ENCODE peak calls at places on chromosomes 4 and X, in seven cellular contexts. N is iPS DF 6.9, W is Peyer's patch, B is transverse colon, K is GM23248, U is heart right ventricle, C is mesenchymal stem cell. L is an unnamed sample. For H3K4me1, the result is how much of the 10 kb centered on the place peaks cover.

GRCh38 chr4:94650129-94650495 is 107.6 kb upstream of the BMPR1B start:
- DNase-seq in N (no peak), W (no peak), B (no peak), K (no peak), U (no peak), C (no peak), L (no peak)

GRCh38 chr4:186904104-186904503 is 180.4 kb upstream of the FAT1 start:
- DNase-seq in N (no peak), W (no peak), B (no peak), K (peak), U (no peak), C (peak), L (no peak)

GRCh38 chrX:104852241-104852640 is 286.2 kb downstream of the IL1RAPL2 start:
- DNase-seq in N (no peak), W (no peak), B (no peak), K (no peak), U (no peak), C (no peak), L (no peak)

GRCh38 chrX:68710870-68711576 is 63.6 kb downstream of the STARD8 start:
- DNase-seq in N (no peak), W (peak), B (no peak), K (peak), U (no peak), C (peak), L (no peak)

GRCh38 chrX:1727531-1728027 is 112.7 kb downstream of the ASMT start:
- DNase-seq in N (no peak), W (no peak), B (no peak), K (peak), U (no peak), C (no peak), L (no peak)

GRCh38 chr4:42519803-42520417 is 122.6 kb downstream of the SHISA3 start:
- DNase-seq in N (no peak), W (peak), B (peak), K (peak), U (no peak), C (peak), L (no peak)

GRCh38 chr4:76981649-76982048 is 32.1 kb downstream of the SEPTIN11 start:
- DNase-seq in N (no peak), W (no peak), B (no peak), K (no peak), U (no peak), C (no peak), L (no peak)

GRCh38 chrX:21398424-21398823 is 24.2 kb downstream of the CNKSR2 start:
- DNase-seq in N (no peak), W (no peak), B (no peak), K (peak), U (no peak), C (peak), L (no peak)

GRCh38 chr4:95155759-95156451 is 392.9 kb downstream of the UNC5C start:
- DNase-seq in N (no peak), W (no peak), B (no peak), K (peak), U (no peak), C (peak), L (no peak)

GRCh38 chrX:134908235-134908834 is 82.5 kb upstream of the SMIM10 start:
- DNase-seq in N (no peak), W (no peak), B (no peak), K (peak), U (no peak), C (peak), L (no peak)

GRCh38 chrX:100089724-100090123 is 320.3 kb downstream of the PCDH19 start:
- DNase-seq in N (no peak), W (no peak), B (no peak), K (no peak), U (no peak), C (no peak), L (no peak)

GRCh38 chr4:141680060-141680459 is 43.7 kb downstream of the IL15 start:
- DNase-seq in N (no peak), W (no peak), B (no peak), K (no peak), U (no peak), C (no peak), L (no peak)

GRCh38 chr4:188822698-188823097 is 683.5 kb downstream of the TRIML1 start:
- DNase-seq in N (peak), W (no peak), B (no peak), K (no peak), U (no peak), C (no peak), L (no peak)

GRCh38 chrX:19798423-19798822 is 89.0 kb downstream of the SH3KBP1 start:
- DNase-seq in N (no peak), W (no peak), B (no peak), K (no peak), U (no peak), C (no peak), L (no peak)

GRCh38 chrX:72045552-72046277 is 86.0 kb downstream of the RTL5 start:
- DNase-seq in N (peak), W (peak), B (no peak), K (no peak), U (no peak), C (no peak), L (no peak)

GRCh38 chrX:115031989-115032388 is 14.6 kb upstream of the IL13RA2 start:
- DNase-seq in N (no peak), W (no peak), B (no peak), K (no peak), U (no peak), C (no peak), L (no peak)

GRCh38 chr4:174314770-174315169 is 31.1 kb downstream of the CEP44 start:
- DNase-seq in N (no peak), W (no peak), B (no peak), K (peak), U (no peak), C (peak), L (no peak)

GRCh38 chr4:20403317-20403716 is 151.6 kb downstream of the SLIT2 start:
- DNase-seq in N (no peak), W (no peak), B (no peak), K (no peak), U (no peak), C (no peak), L (no peak)

GRCh38 chr4:1775731-1776500 is 17.2 kb upstream of the FGFR3 start:
- DNase-seq in N (no peak), W (no peak), B (no peak), K (peak), U (no peak), C (no peak), L (no peak)

GRCh38 chrX:46727445-46727844 is 31.5 kb downstream of the SLC9A7 start:
- DNase-seq in N (no peak), W (no peak), B (no peak), K (no peak), U (no peak), C (no peak), L (no peak)

DNA sequence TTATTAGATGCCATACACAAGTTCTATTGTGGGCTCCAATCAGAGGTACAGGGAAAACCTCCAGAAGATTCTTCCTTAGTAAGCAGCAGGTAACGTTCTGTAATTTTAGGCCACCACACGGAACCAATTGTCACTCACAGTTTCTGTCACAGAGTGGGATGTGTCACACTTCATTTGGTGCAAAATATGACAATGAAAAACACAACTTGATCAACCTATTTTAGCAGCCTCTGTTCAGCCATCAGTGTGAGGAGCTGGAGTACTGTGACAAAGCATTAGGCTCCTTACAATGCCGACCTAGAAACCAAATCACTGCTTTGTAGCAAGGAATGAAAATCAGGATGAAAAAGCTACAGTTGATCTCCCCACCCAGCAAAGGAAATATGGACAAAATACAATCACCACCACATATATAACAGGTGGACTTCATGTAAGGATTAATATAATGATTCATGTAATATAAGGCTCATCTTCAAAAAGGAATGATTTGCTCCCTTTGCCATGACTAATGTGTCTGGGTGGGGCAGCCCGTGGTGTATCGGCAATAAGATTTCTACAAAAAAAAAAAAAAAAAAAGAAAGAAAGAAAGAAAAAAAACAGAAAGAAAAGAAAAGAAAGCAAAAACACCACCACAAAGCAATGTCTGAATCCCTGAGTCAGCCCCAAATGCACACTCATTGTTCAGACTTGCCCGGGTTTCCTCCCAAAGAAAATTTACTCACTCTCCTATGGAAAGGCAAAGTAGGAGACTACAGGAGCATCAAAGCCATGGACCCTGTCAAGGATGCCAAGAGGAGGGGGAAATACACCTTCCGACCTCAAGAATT is 36.0 kb downstream of the SLC9A7 start:
- DNase-seq in N (no peak), W (no peak), B (no peak), K (peak), U (no peak), C (no peak), L (no peak)
- H3K4me3 ChIP-seq in N (no peak), W (no peak), B (no peak), K (no peak), U (no peak), C (no peak), L (no peak)

DNA sequence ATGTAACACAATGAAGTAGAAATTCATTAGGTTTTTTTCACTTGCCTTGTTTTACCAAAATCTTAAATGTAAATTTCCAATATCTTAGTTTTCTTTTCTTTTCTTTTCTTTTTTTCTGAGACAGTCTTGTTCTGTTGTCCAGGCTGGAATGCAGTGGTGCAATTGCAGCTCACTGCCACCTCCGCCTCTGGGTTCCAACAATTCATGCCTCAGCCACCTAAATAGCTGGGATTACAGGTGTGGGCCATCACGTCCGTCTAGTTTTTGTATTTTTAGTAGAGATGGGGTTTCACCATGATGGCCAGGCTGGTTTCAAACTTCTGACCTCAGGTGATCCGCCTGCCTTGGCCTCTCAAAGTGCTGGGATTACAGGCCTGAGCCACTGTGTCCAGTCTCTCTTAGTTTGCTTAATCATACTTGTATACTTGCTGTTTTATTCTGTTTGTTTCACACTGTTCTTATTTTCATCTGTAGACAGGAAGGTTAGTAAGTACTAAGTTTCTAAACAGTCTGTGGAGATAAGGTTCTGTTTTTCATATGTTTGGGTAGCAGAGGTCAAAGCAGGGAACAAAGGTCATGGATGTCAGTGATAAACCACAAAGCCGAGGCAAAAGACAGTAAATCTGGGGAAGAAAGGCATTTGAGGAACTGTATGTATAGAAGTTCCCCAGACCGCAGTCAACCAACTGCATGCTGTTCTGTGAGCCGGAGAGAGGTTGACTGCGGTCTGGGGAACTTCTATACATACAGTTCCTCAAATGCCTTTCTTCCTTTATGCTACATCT is 129.1 kb downstream of the CBR4 start:
- DNase-seq in N (no peak), W (no peak), B (no peak), K (no peak), U (no peak), C (peak), L (no peak)
- H3K27ac ChIP-seq in N (no peak), W (peak), B (peak), K (no peak), U (peak), C (no peak), L (no peak)

DNA sequence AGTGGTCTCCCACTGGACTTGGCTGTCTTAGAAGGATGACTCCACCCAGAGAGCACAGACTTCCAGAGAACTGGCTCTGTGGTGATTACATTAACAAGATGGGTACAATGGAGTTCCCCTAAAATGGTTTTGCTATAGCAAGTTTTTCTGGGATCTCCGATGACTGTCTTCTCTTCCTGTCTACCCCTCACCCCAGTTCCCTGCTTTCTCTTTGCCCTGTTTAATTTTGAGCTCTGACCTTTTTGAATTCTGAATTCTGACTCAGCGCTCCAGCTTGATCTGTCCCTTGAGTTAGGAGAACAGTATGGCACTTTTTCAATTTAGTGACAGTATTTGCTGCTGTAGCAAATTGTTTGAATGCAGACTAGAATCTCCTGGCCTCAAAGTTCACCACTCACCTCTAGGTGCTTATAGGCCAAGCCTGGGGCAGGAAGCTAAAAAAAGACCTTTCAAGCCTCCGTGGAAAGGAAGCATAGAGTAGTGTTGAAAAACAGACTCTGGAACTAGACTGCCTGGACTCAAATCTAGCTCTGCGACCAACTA is 7.0 kb downstream of the MSN start:
- DNase-seq in N (no peak), W (no peak), B (no peak), K (peak), U (no peak), C (peak), L (no peak)
- H3K4me1 ChIP-seq in N (under half), W (under half), B (under half), K (half or more), U (half or more), C (under half), L (under half)

GRCh38 chr4:109967798-109968520 is 55.3 kb downstream of the EGF start:
- DNase-seq in N (no peak), W (no peak), B (peak), K (peak), U (no peak), C (peak), L (no peak)

GRCh38 chr4:109969087-109969486 is 56.4 kb downstream of the EGF start:
- DNase-seq in N (no peak), W (no peak), B (no peak), K (no peak), U (no peak), C (no peak), L (no peak)

GRCh38 chr4:109972786-109973528 is 60.3 kb downstream of the EGF start:
- DNase-seq in N (no peak), W (no peak), B (peak), K (no peak), U (no peak), C (no peak), L (no peak)

GRCh38 chr4:109966891-109967481 is 54.3 kb downstream of the EGF start:
- DNase-seq in N (no peak), W (no peak), B (no peak), K (no peak), U (no peak), C (no peak), L (no peak)

GRCh38 chr4:109969909-109970308 is 57.2 kb downstream of the EGF start:
- DNase-seq in N (no peak), W (no peak), B (no peak), K (no peak), U (no peak), C (no peak), L (no peak)
- H3K4me3 ChIP-seq in N (no peak), W (no peak), B (no peak), K (no peak), U (no peak), C (no peak), L (no peak)

GRCh38 chr4:61200991-61201526 is 933 bp downstream of the ADGRL3 start:
- DNase-seq in N (no peak), W (peak), B (no peak), K (peak), U (no peak), C (peak), L (no peak)

GRCh38 chr4:61199869-61200194 is 294 bp upstream of the ADGRL3 start:
- DNase-seq in N (no peak), W (no peak), B (no peak), K (no peak), U (no peak), C (no peak), L (no peak)

GRCh38 chr4:61202100-61202637 is 2.0 kb downstream of the ADGRL3 start:
- DNase-seq in N (no peak), W (peak), B (no peak), K (no peak), U (peak), C (no peak), L (peak)

GRCh38 chr4:61201562-61202099 is 1.5 kb downstream of the ADGRL3 start:
- DNase-seq in N (no peak), W (peak), B (no peak), K (no peak), U (no peak), C (peak), L (no peak)

GRCh38 chr4:61200195-61200990 is at the start of gene ADGRL3:
- DNase-seq in N (peak), W (peak), B (no peak), K (peak), U (peak), C (peak), L (peak)
- H3K27ac ChIP-seq in N (no peak), W (peak), B (peak), K (no peak), U (peak), C (no peak), L (no peak)

GRCh38 chr4:82889287-82889686 is 1.7 kb downstream of the SEC31A start:
- DNase-seq in N (no peak), W (no peak), B (no peak), K (peak), U (no peak), C (no peak), L (no peak)
- H3K4me1 ChIP-seq in N (under half), W (under half), B (under half), K (under half), U (half or more), C (under half), L (under half)

GRCh38 chr4:8579526-8580320 is 469 bp upstream of the GPR78 start:
- DNase-seq in N (no peak), W (no peak), B (no peak), K (no peak), U (no peak), C (no peak), L (no peak)
- H3K4me3 ChIP-seq in N (no peak), W (no peak), B (no peak), K (no peak), U (no peak), C (no peak), L (no peak)

L was measured in pancreas.